ENCODE peak calls at places on chromosome 6, in six cellular contexts. B, R, J, H, F and D are unnamed samples.

GRCh38 chr6:43771210-43771857 is 1.3 kb downstream of the VEGFA start:
- DNase-seq in F (peak), R (peak), J (peak), B (peak), H (peak), D (peak)

GRCh38 chr6:56732517-56732916 is 89.8 kb upstream of the DST start:
- DNase-seq in R (no peak), B (no peak), H (no peak), F (no peak), J (no peak), D (no peak)

GRCh38 chr6:131638013-131638412 is 911 bp downstream of the ENPP3 start:
- DNase-seq in H (no peak), B (no peak), R (no peak), F (no peak), J (no peak), D (no peak)

GRCh38 chr6:3119040-3119723 is 671 bp downstream of the BPHL start:
- DNase-seq in J (peak), B (no peak), F (no peak), H (no peak), R (peak), D (peak)

GRCh38 chr6:8041933-8042583 is 22.1 kb downstream of the BLOC1S5 start:
- DNase-seq in H (no peak), R (no peak), B (no peak), J (no peak), F (no peak), D (no peak)

GRCh38 chr6:11538049-11538798 is 675 bp downstream of the TMEM170B start:
- DNase-seq in F (peak), J (no peak), R (no peak), H (peak), B (peak), D (no peak)

GRCh38 chr6:25006565-25007001 is 70.8 kb upstream of the RIPOR2 start:
- DNase-seq in F (peak), B (peak), H (peak), R (peak), J (peak), D (peak)

GRCh38 chr6:143973097-143973979 is 34.7 kb downstream of the PLAGL1 start:
- DNase-seq in J (no peak), H (no peak), F (no peak), R (no peak), B (no peak), D (no peak)

GRCh38 chr6:117555882-117556498 is 46.3 kb downstream of the GOPC start:
- DNase-seq in F (peak), B (no peak), H (no peak), J (peak), R (peak), D (peak)

GRCh38 chr6:7086488-7086887 is 21.3 kb upstream of the RREB1 start:
- DNase-seq in B (peak), J (no peak), F (peak), R (peak), H (peak), D (peak)

GRCh38 chr6:27503436-27504030 is 30.6 kb upstream of the ZNF184 start:
- DNase-seq in J (peak), H (peak), F (peak), B (no peak), R (peak), D (peak)

GRCh38 chr6:33833599-33833998 is 29.8 kb upstream of the MLN start:
- DNase-seq in H (peak), J (no peak), F (no peak), R (no peak), B (peak), D (no peak)

GRCh38 chr6:131937219-131937618 is 14.0 kb downstream of the CCN2 start:
- DNase-seq in J (no peak), B (no peak), H (no peak), F (no peak), R (peak), D (peak)

GRCh38 chr6:168540713-168541291 is 99.8 kb downstream of the SMOC2 start:
- DNase-seq in J (no peak), H (no peak), R (no peak), B (no peak), F (no peak), D (no peak)

GRCh38 chr6:39415482-39415881 is 93.0 kb upstream of the KCNK16 start:
- DNase-seq in J (no peak), B (no peak), R (no peak), F (no peak), H (no peak), D (no peak)

GRCh38 chr6:167046861-167047495 is 47.8 kb downstream of the CEP43 start:
- DNase-seq in H (no peak), F (no peak), J (no peak), B (no peak), R (no peak), D (no peak)
- TF ChIP-seq CTCF in H (no peak), F (no peak), J (no peak), B (no peak), R (no peak), D (no peak)

DNA sequence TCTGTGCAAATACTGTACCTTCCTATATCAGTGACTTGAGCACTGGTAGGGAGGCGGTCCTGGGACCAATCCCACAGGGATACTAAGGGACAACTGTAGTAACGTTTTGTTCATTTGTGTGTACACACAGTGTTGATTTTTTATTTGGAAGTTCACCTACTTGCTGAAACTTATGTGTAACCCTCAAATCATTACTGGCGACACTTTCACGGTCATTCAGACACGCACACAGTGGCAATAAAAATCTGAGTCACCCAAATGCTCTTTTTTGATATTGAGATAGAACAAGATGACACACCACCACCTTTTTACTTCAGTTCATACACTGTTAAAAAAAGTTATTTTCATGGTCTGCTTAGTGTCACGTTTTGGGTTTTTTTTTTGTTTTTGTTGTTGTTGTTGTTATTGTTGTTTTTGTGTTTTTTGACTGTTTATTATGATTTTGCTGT is 79.8 kb downstream of the QKI start:
- DNase-seq in B (no peak), J (no peak), F (no peak), H (no peak), R (peak), D (no peak)
- H3K4me3 ChIP-seq in B (no peak), J (no peak), F (no peak), H (peak), R (no peak), D (no peak)

GRCh38 chr6:93989630-93990029 is 570.3 kb upstream of the EPHA7 start:
- DNase-seq in R (no peak), F (no peak), B (no peak), J (no peak), H (no peak), D (no peak)

GRCh38 chr6:93985953-93986352 is 566.6 kb upstream of the EPHA7 start:
- DNase-seq in R (no peak), H (no peak), J (no peak), F (no peak), B (no peak), D (no peak)
- TF ChIP-seq CTCF in R (no peak), H (no peak), J (no peak), F (no peak), B (no peak), D (no peak)

GRCh38 chr6:17935188-17936149 is 52.0 kb downstream of the KIF13A start:
- DNase-seq in F (peak), H (no peak), R (no peak), B (no peak), J (no peak), D (no peak)

GRCh38 chr6:17941318-17941717 is 46.1 kb downstream of the KIF13A start:
- DNase-seq in B (no peak), J (no peak), F (no peak), H (no peak), R (no peak), D (no peak)

GRCh38 chr6:17940151-17940791 is 47.2 kb downstream of the KIF13A start:
- DNase-seq in F (no peak), H (no peak), R (no peak), B (no peak), J (no peak), D (no peak)

GRCh38 chr6:17938885-17939284 is 48.5 kb downstream of the KIF13A start:
- DNase-seq in R (peak), B (no peak), H (no peak), F (no peak), J (peak), D (peak)
- H3K4me3 ChIP-seq in R (no peak), B (no peak), H (no peak), F (no peak), J (no peak), D (no peak)